ENCODE peak calls at places on chromosomes 2 and 18, in five cellular contexts. C, S, M, Q and O are unnamed samples. For H3K9me3, the result is how much of the 10 kb centered on the place peaks cover.

GRCh38 chr2:38581193-38582147 is 21.3 kb downstream of the HNRNPLL start:
- DNase-seq in C (peak), M (peak), Q (peak), S (no peak), O (no peak)

GRCh38 chr2:234879671-234880455 is 72.0 kb upstream of the SH3BP4 start:
- DNase-seq in M (no peak), S (no peak), Q (no peak), C (peak), O (no peak)

GRCh38 chr2:1515073-1515430 is 101.8 kb downstream of the TPO start:
- DNase-seq in Q (no peak), C (no peak), M (no peak), S (no peak), O (no peak)

GRCh38 chr2:40219141-40219540 is 232.7 kb downstream of the SLC8A1 start:
- DNase-seq in C (no peak), Q (no peak), M (no peak), S (no peak), O (no peak)

GRCh38 chr2:56334622-56335021 is 150.8 kb downstream of the CCDC85A start:
- DNase-seq in S (no peak), M (no peak), Q (no peak), C (peak), O (no peak)

GRCh38 chr2:36165132-36165531 is 190.4 kb upstream of the CRIM1 start:
- DNase-seq in S (no peak), Q (no peak), C (no peak), M (no peak), O (no peak)

GRCh38 chr2:168147858-168148794 is 99.3 kb downstream of the STK39 start:
- DNase-seq in M (no peak), Q (no peak), S (no peak), C (no peak), O (no peak)

GRCh38 chr2:111031546-111032484 is 88.9 kb upstream of the BCL2L11 start:
- DNase-seq in M (peak), C (no peak), Q (no peak), S (no peak), O (no peak)

GRCh38 chr2:136437461-136437860 is 319.5 kb upstream of the CXCR4 start:
- DNase-seq in S (no peak), M (no peak), Q (no peak), C (no peak), O (no peak)

GRCh38 chr18:71625691-71626090 is 918.5 kb downstream of the CBLN2 start:
- DNase-seq in Q (no peak), C (no peak), S (no peak), M (no peak), O (no peak)

DNA sequence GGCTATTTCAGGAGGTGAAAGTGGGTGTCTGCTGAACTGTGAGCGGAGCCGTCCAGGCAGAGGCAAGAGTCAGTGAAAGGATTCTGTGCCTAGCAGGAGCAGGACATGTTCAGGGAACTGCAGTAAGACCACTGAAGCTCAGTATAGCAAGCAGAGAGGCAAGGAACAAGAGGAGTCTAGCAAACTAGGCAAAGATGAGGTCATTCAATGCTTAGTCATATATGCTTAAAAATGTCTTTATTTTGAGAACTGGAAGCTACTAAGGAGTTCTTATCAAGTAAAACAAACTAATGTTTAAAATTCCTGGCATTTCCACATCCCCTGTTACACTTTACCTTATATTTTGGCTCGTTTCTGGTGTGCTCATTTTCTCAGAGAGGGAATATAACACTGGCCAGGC is 913.5 kb downstream of the CBLN2 start:
- DNase-seq in C (peak), S (no peak), M (no peak), Q (no peak), O (no peak)
- H3K9me3 ChIP-seq in C (under half), S (under half), M (under half), Q (under half), O (under half)

DNA sequence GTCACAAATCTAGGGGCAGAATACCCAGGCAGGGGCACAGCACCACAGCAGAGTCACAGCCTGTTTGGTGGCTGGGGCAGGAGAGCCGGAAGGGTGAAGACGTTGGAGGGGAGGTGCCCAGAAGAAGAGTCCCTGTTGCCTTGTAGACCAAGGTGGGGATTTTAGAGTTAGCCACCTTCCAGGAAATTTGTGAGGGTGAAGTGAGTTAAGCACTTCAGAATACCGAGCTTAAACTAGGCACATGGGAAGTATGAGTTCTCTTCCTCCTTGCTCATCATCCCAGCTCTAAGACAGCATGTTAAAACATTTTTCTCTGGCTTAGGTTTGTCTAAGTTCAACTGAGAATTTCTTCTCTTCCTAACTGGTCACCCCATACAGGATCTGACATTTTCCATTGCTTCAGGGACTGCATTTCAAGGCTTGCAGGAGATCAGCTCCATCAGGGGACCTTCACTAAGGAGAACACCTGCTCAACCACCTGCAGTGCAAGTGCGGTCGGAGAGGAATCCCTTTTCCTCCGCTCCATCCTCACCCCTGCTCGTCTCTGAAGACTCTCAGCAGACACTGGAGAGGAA is 26.5 kb upstream of the PHLPP1 start:
- DNase-seq in C (no peak), M (no peak), Q (no peak), S (no peak), O (no peak)
- H3K9me3 ChIP-seq in C (under half), M (under half), Q (under half), S (under half), O (under half)

DNA sequence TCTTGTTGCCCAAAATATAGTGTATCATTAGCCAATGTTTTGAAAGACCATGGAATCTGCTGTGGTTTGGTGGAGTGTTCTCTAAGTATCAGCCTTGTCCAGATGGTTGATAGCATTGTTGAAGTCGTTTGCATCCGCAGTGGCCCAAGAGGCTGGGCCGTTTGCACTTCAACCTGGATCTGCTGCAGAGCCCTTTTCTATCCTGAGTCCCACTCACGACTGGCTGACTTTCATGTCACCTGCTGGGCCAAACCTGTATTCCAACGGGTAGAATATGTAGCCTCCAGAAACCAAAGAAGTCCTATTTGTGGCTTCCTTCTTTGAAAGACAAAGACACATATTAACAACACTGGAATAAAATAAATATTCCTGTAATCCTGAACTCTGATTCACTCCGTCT is 1154.1 kb downstream of the RPIA start:
- DNase-seq in C (no peak), S (no peak), Q (no peak), M (no peak), O (no peak)
- H3K9me3 ChIP-seq in C (under half), S (under half), Q (under half), M (under half), O (under half)

GRCh38 chr18:78774741-78775141 is 204.9 kb upstream of the SALL3 start:
- DNase-seq in Q (peak), S (no peak), C (no peak), M (no peak), O (no peak)

GRCh38 chr18:78772369-78773302 is 207.0 kb upstream of the SALL3 start:
- DNase-seq in M (no peak), C (no peak), S (no peak), Q (no peak), O (no peak)

GRCh38 chr18:78771496-78772368 is 207.9 kb upstream of the SALL3 start:
- DNase-seq in S (no peak), C (no peak), M (no peak), Q (no peak), O (no peak)

GRCh38 chr18:78773303-78773755 is 206.3 kb upstream of the SALL3 start:
- DNase-seq in C (no peak), Q (no peak), M (no peak), S (no peak), O (no peak)

DNA sequence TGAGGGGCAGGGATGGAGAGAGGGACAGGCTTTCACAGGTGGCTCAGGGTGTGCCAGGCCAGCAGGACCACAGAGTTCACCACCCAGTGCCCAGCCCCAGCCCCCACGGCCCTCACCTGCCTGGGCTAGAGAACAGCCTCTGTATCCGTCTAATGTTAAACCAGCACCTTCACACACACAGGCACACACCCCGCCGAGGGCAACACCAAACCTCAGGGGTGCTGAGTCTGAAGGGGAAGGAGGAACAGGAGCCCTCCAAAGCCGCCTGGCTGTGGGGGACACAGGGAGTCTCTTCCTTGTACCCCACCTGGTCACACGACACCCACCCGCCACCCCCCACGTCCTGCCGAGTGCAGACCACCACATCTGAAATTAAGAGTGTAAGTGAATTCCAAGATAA is 205.8 kb upstream of the SALL3 start:
- DNase-seq in Q (no peak), S (no peak), C (no peak), M (no peak), O (no peak)
- H3K9me3 ChIP-seq in Q (under half), S (under half), C (under half), M (under half), O (under half)

GRCh38 chr2:80852808-80853139 is 548.2 kb upstream of the LRRTM1 start:
- DNase-seq in C (no peak), S (no peak), M (peak), Q (peak), O (no peak)

GRCh38 chr2:80854831-80855230 is 550.3 kb upstream of the LRRTM1 start:
- DNase-seq in M (peak), Q (no peak), S (no peak), C (no peak), O (no peak)

GRCh38 chr2:80858955-80859354 is 554.4 kb upstream of the LRRTM1 start:
- DNase-seq in C (no peak), M (no peak), Q (no peak), S (no peak), O (no peak)

GRCh38 chr2:80852079-80852807 is 547.7 kb upstream of the LRRTM1 start:
- DNase-seq in M (no peak), S (no peak), Q (no peak), C (no peak), O (no peak)

DNA sequence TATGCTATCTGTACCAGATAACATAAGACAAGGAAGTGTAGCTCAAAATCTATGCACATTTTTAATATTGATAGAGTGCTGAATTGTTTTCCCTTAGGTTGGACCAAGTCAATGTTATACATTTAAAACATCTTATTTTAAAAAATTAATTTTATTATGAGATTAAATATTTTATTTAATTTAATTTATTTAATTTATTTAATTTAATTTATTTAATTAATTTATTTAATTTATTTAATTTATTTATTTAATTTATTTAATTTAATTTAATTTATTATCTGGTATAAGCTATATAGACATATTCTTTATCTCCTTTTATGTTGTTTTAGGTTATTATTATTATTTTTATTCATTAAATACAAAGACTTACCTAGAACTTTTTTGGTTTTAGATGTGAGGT is 551.7 kb upstream of the LRRTM1 start:
- DNase-seq in Q (no peak), C (no peak), S (no peak), M (no peak), O (no peak)
- H3K9me3 ChIP-seq in Q (under half), C (under half), S (under half), M (under half), O (under half)

GRCh38 chr2:176079851-176080539 is 3.8 kb downstream of the EVX2 start:
- DNase-seq in S (peak), C (no peak), Q (peak), M (peak), O (no peak)

GRCh38 chr2:176080540-176081355 is 3.0 kb downstream of the EVX2 start:
- DNase-seq in M (no peak), Q (peak), C (no peak), S (no peak), O (no peak)

GRCh38 chr2:176078440-176079284 is 5.1 kb downstream of the EVX2 start:
- DNase-seq in S (no peak), Q (no peak), C (no peak), M (no peak), O (no peak)

GRCh38 chr2:176081451-176081992 is 2.2 kb downstream of the EVX2 start:
- DNase-seq in S (no peak), M (no peak), C (no peak), Q (no peak), O (no peak)

DNA sequence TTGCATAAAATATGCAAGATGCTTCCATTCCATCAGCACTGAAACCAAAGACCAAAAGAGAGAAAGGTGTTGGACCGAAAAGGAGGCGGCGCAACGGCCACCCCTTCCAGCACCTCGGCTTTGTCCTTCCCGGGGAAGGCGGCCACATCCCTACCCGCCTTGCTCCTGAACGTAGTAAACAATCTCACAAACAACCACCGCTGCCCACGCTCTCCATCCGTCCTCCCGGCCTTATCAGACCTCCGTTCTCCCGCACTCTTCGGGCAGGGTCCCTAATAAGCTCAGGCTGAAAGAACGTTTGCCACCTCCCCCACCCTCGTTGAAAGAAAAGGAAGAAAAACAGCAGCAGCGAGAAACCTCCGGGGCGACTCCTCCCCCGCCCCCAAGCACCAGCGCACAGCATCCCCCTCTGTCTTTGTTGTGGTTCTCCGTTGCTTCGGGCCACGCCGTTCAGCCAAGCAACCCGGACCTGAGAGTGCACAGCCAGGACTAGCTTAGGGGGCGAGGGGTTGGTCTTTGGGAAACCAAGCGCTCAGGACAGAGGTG is 4.4 kb downstream of the EVX2 start:
- DNase-seq in M (no peak), Q (peak), C (no peak), S (no peak), O (no peak)
- H3K9me3 ChIP-seq in M (under half), Q (under half), C (under half), S (under half), O (under half)